ENCODE peak calls at places on chromosomes 1 and 21, in seven cellular contexts. U, D, K, V, L, N and R are unnamed samples.
A peak's percentile ranks its signal among the peaks of the same experiment; 100 is the strongest.

GRCh38 chr1:113242481-113242880 is 147.8 kb upstream of the MAGI3 start:
- DNase-seq in L (no peak), N (peak; percentile 86), U (no peak), K (no peak), D (peak; percentile 100), V (peak; percentile 93), R (no peak)

GRCh38 chr1:236107121-236107907 is 35.0 kb upstream of the GPR137B start:
- DNase-seq in U (no peak), V (no peak), N (no peak), D (no peak), L (no peak), K (no peak), R (no peak)

GRCh38 chr1:231937013-231937754 is 310.6 kb downstream of the DISC1 start:
- DNase-seq in D (no peak), L (peak; percentile 69), U (peak; percentile 85), V (peak; percentile 44), N (no peak), K (no peak), R (no peak)

GRCh38 chr1:151371340-151371739 is 1.2 kb downstream of the SELENBP1 start:
- DNase-seq in V (peak; percentile 82), K (peak; percentile 74), D (peak; percentile 71), N (peak; percentile 66), U (peak; percentile 53), L (peak; percentile 90), R (peak; percentile 66)

GRCh38 chr21:45525153-45525909 is 16.9 kb downstream of the SLC19A1 start:
- DNase-seq in N (peak; percentile 83), U (peak; percentile 83), D (peak; percentile 85), V (peak; percentile 81), K (peak; percentile 79), L (peak; percentile 63), R (no peak)

GRCh38 chr1:47348246-47348645 is 14.7 kb downstream of the CMPK1 start:
- DNase-seq in U (no peak), L (no peak), V (no peak), K (no peak), N (no peak), D (no peak), R (no peak)

GRCh38 chr1:3040004-3040403 is 18.7 kb downstream of the ACTRT2 start:
- DNase-seq in D (no peak), V (no peak), L (no peak), U (no peak), N (no peak), K (no peak), R (no peak)

GRCh38 chr21:38773108-38774061 is 32.3 kb upstream of the ETS2 start:
- DNase-seq in D (no peak), L (no peak), K (no peak), U (peak; percentile 23), V (no peak), N (no peak), R (peak; percentile 46)

GRCh38 chr1:23751050-23751814 is 8.0 kb downstream of the ELOA start:
- DNase-seq in U (no peak), D (peak; percentile 65), V (peak; percentile 38), K (no peak), L (no peak), N (no peak), R (no peak)

GRCh38 chr1:22611530-22611947 is 24.9 kb upstream of the C1QA start:
- DNase-seq in N (no peak), V (peak; percentile 33), U (peak; percentile 38), D (peak; percentile 15), K (peak; percentile 79), L (no peak), R (no peak)

GRCh38 chr1:195335541-195335940 is 1272.7 kb downstream of the KCNT2 start:
- DNase-seq in U (no peak), V (no peak), N (no peak), L (no peak), K (no peak), D (no peak), R (no peak)

DNA sequence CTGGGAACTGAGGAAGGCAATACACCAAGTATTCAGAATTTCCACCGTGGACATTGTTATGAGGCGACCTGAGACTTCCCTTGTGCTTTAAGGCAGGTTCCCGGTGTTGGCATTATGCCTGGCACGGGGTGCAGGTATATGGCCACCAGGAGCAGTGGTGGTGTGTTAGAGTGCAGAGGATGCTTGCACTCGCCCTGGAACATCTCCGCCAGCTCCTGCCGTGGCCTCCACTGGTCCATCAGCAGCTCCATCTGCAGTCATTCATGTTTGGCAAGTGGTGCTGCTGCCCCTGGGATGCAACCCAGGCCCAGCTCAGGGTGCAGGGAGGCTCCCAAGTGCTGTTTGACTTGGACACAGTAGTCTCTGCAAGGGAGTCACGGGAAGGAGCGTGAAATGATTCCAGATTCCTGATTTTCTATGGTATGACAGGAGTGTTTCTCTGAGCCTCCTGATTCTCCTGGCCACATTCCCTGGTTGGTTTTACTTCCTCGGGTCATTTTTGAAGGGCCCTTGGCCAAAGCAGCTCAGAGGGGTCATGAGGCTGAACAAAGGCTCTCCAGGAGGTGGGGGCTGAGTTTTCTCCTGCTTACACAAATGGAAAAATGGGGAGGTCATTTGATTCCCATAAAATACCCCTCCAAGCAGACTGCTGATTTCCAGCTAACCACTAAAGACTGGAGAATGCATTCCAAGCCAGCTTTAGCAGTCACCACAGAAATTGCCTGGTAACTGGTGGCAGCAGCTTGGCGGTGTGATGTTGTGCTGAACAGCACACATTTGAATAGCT is 60.4 kb upstream of the PSEN2 start:
- DNase-seq in N (no peak), U (no peak), D (no peak), L (peak; percentile 57), V (no peak), K (no peak), R (no peak)
- H3K27ac ChIP-seq in N (no peak overlapping the region), U (no peak overlapping the region), D (no peak overlapping the region), L (no peak overlapping the region), V (no peak overlapping the region), K (no peak overlapping the region), R (no peak overlapping the region)

DNA sequence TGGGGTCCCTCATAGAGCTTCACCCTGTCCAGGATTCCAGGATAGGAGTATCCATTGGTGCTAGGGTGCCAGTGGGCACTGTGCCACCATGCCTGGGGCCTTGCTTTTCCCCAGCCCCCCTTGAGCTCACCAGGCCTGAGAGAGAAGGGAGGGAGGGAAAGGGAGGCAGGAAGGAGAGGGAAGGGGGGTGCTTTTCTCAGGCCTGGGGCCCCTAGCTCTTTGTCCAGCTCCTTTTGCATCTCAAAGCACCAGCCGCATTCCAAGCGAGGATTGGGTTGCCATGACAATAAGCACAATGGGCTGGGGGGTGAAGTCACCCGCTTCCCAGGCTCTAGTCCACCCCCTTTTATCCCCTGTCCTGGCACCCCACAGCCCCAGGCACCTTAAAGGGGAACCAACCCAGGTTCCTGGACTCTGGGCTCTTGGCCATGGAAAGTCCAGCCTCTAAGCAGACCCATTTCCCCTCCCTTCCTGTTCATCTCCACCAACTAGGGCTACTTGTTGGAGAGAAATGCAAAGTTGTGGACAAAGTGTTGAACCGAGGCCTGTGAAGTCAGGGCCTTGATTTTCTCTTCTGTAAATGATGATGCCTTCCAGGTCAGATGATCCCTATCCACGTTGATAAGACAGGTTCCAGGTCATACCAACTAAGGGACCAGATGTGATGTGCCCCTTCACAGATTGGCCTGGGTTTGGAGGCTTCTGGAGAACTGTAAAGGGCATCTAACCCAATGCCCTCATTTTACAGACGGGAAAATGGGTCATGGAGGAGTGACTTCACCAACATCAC is 11.4 kb downstream of the THBS3 start:
- DNase-seq in K (peak; percentile 63), U (no peak), N (no peak), V (no peak), D (no peak), L (no peak), R (no peak)
- H3K4me3 ChIP-seq in K (no peak overlapping the region), U (no peak overlapping the region), N (no peak overlapping the region), V (no peak overlapping the region), D (no peak overlapping the region), L (no peak overlapping the region), R (no peak overlapping the region)

DNA sequence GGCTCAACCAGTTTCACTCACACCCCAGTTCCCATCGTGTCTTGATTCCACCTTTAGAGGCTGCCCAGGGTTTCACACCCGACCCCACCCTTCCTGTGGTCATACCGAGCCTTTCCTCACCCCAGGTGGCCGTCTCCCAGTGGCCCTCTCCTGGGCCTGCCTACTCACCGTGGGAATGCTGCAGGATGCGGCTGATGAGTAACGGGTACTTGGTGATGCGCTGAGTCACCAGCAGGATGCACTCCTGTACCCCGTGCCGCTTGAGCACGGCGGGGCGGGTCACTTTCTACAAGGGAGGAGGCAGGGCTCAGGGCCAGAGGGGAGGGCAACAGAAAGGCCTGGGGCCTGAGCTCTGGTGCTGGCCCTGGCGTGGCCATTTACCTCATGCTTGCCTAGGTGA is 16.4 kb downstream of the ARHGEF2 start:
- DNase-seq in K (no peak), D (no peak), U (peak; percentile 65), V (no peak), L (no peak), N (no peak), R (peak; percentile 78)
- H3K36me3 ChIP-seq in K (no peaks in the 10 kb centered on the region), D (peaks cover 30% of the 10 kb centered on the region), U (peaks cover 13% of the 10 kb centered on the region), V (peaks cover 38% of the 10 kb centered on the region), L (peaks cover 81% of the 10 kb centered on the region), N (no peaks in the 10 kb centered on the region), R (peaks cover 74% of the 10 kb centered on the region)

GRCh38 chr1:156858959-156859522 is at the start of gene INSRR:
- DNase-seq in N (no peak), U (peak; percentile 40), V (no peak), L (no peak), K (no peak), D (no peak), R (no peak)
- H3K27ac ChIP-seq in N (no peak within 1 kb of the TSS), U (no peak within 1 kb of the TSS), V (no peak within 1 kb of the TSS), L (no peak within 1 kb of the TSS), K (no peak within 1 kb of the TSS), D (no peak within 1 kb of the TSS), R (no peak within 1 kb of the TSS)

DNA sequence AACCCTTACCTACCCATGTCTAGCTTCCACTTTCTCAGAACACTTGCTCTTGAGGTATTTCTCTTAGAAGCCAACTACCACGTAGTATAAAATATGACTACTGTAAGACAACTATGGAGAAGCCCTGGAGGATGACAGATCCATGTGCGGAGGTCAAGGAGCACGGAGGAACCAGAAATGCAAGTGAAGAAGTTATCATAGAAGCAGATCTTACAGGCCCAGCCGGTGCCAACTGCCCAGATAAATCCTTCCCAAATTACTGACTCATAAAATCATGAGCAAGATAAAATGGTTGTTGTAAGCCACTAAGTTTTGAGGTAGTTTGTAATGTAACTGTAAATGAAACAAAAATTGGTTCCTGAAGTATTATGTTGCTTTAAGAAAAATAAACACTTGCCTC is 12.6 kb downstream of the GTF2B start:
- DNase-seq in V (no peak), K (no peak), N (no peak), D (peak; percentile 55), U (no peak), L (no peak), R (no peak)
- H3K4me3 ChIP-seq in V (no peak overlapping the region), K (no peak overlapping the region), N (no peak overlapping the region), D (no peak overlapping the region), U (no peak overlapping the region), L (no peak overlapping the region), R (no peak overlapping the region)

GRCh38 chr1:215600867-215601266 is 33.8 kb downstream of the KCTD3 start:
- DNase-seq in V (no peak), D (no peak), N (peak; percentile 33), K (no peak), L (no peak), U (no peak), R (no peak)
- H3K36me3 ChIP-seq in V (no peaks in the 10 kb centered on the region), D (no peaks in the 10 kb centered on the region), N (no peaks in the 10 kb centered on the region), K (no peaks in the 10 kb centered on the region), L (no peaks in the 10 kb centered on the region), U (no peaks in the 10 kb centered on the region), R (peaks cover 10% of the 10 kb centered on the region)

GRCh38 chr1:7430646-7431045 is 340.4 kb upstream of the VAMP3 start:
- DNase-seq in L (no peak), K (no peak), V (no peak), U (no peak), D (no peak), N (no peak), R (no peak)
- H3K27ac ChIP-seq in L (no peak overlapping the region), K (no peak overlapping the region), V (no peak overlapping the region), U (no peak overlapping the region), D (no peak overlapping the region), N (no peak overlapping the region), R (no peak overlapping the region)